ENCODE peak calls at places on chromosomes 5 and 9, in five cellular contexts. I, A, C, Q and Y are unnamed samples.

GRCh38 chr9:72524820-72525539 is 3.6 kb downstream of the TMC1 start:
- DNase-seq in I (no peak), A (no peak), C (peak), Q (peak), Y (peak)

GRCh38 chr5:102152906-102153787 is 142.9 kb downstream of the SLCO4C1 start:
- DNase-seq in I (no peak), A (no peak), C (no peak), Q (no peak), Y (no peak)

GRCh38 chr5:4994994-4995393 is 145.1 kb upstream of the ADAMTS16 start:
- DNase-seq in I (no peak), A (no peak), C (peak), Q (no peak), Y (no peak)

GRCh38 chr5:90551376-90551775 is 7.2 kb upstream of the ADGRV1 start:
- DNase-seq in I (no peak), A (no peak), C (no peak), Q (no peak), Y (no peak)

GRCh38 chr5:16759147-16759800 is 142.5 kb upstream of the RETREG1 start:
- DNase-seq in I (no peak), A (no peak), C (no peak), Q (no peak), Y (no peak)

GRCh38 chr5:159095882-159096554 is 3.7 kb downstream of the EBF1 start:
- DNase-seq in I (no peak), A (no peak), C (no peak), Q (no peak), Y (no peak)

GRCh38 chr5:175422058-175422457 is 21.9 kb downstream of the DRD1 start:
- DNase-seq in I (no peak), A (no peak), C (no peak), Q (no peak), Y (no peak)

GRCh38 chr5:95959051-95959963 is 2.3 kb downstream of the ELL2 start:
- DNase-seq in I (no peak), A (no peak), C (peak), Q (no peak), Y (no peak)

GRCh38 chr5:139845846-139846681 is 50.5 kb downstream of the PSD2 start:
- DNase-seq in I (no peak), A (peak), C (no peak), Q (no peak), Y (peak)

GRCh38 chr9:89478821-89479668 is 18.9 kb downstream of the SEMA4D start:
- DNase-seq in I (no peak), A (no peak), C (no peak), Q (no peak), Y (no peak)

GRCh38 chr5:148864113-148864841 is 37.9 kb downstream of the ADRB2 start:
- DNase-seq in I (no peak), A (no peak), C (peak), Q (no peak), Y (no peak)

GRCh38 chr5:1763548-1763911 is 36.1 kb downstream of the MRPL36 start:
- DNase-seq in I (no peak), A (peak), C (peak), Q (peak), Y (peak)

GRCh38 chr5:163735069-163735468 is 229.7 kb downstream of the MAT2B start:
- DNase-seq in I (no peak), A (no peak), C (no peak), Q (no peak), Y (no peak)

GRCh38 chr9:91714020-91714721 is 235.9 kb downstream of the ROR2 start:
- DNase-seq in I (peak), A (peak), C (peak), Q (no peak), Y (peak)

GRCh38 chr9:125233678-125234077 is 7.5 kb downstream of the HSPA5 start:
- DNase-seq in I (no peak), A (no peak), C (peak), Q (peak), Y (no peak)

GRCh38 chr9:121865884-121866283 is 214.4 kb downstream of the DAB2IP start:
- DNase-seq in I (no peak), A (no peak), C (no peak), Q (no peak), Y (no peak)

GRCh38 chr5:50325237-50325832 is 115.8 kb downstream of the EMB start:
- DNase-seq in I (no peak), A (no peak), C (peak), Q (no peak), Y (no peak)

GRCh38 chr9:78871452-78872331 is 574.8 kb downstream of the PSAT1 start:
- DNase-seq in I (no peak), A (no peak), C (peak), Q (peak), Y (peak)

GRCh38 chr9:2740616-2741015 is 23.3 kb downstream of the KCNV2 start:
- DNase-seq in I (no peak), A (no peak), C (peak), Q (no peak), Y (no peak)

GRCh38 chr9:133106511-133107244 is 14.4 kb downstream of the RALGDS start:
- DNase-seq in I (no peak), A (peak), C (no peak), Q (no peak), Y (peak)

GRCh38 chr9:5518061-5518936 is 8.0 kb downstream of the PDCD1LG2 start:
- DNase-seq in I (no peak), A (no peak), C (peak), Q (no peak), Y (no peak)

GRCh38 chr9:35035851-35036701 is 36.3 kb downstream of the VCP start:
- DNase-seq in I (no peak), A (peak), C (peak), Q (no peak), Y (no peak)

GRCh38 chr5:40914835-40915234 is 5.5 kb downstream of the C7 start:
- DNase-seq in I (no peak), A (no peak), C (peak), Q (no peak), Y (no peak)

GRCh38 chr9:37364751-37365360 is 57.6 kb upstream of the GRHPR start:
- DNase-seq in I (no peak), A (no peak), C (no peak), Q (no peak), Y (no peak)

GRCh38 chr9:131411719-131412681 is 18.1 kb downstream of the PRRC2B start:
- DNase-seq in I (no peak), A (no peak), C (no peak), Q (no peak), Y (peak)

GRCh38 chr5:148090780-148091221 is 27.0 kb downstream of the SPINK5 start:
- DNase-seq in I (no peak), A (no peak), C (no peak), Q (no peak), Y (no peak)

GRCh38 chr5:148623741-148624140 is 30.6 kb downstream of the HTR4 start:
- DNase-seq in I (no peak), A (no peak), C (no peak), Q (no peak), Y (no peak)

GRCh38 chr5:141560725-141561483 is 57.9 kb downstream of the DIAPH1 start:
- DNase-seq in I (peak), A (peak), C (peak), Q (peak), Y (peak)

GRCh38 chr9:104856413-104856941 is 71.5 kb downstream of the ABCA1 start:
- DNase-seq in I (no peak), A (no peak), C (no peak), Q (no peak), Y (no peak)

GRCh38 chr9:35658144-35658893 is at the start of gene CCDC107:
- DNase-seq in I (peak), A (peak), C (peak), Q (no peak), Y (peak)

GRCh38 chr9:97307091-97307490 is 368 bp upstream of the CCDC180 start:
- DNase-seq in I (peak), A (peak), C (peak), Q (no peak), Y (peak)

GRCh38 chr9:35827486-35827885 is 1.0 kb downstream of the FAM221B start:
- DNase-seq in I (no peak), A (no peak), C (peak), Q (no peak), Y (no peak)

GRCh38 chr9:76528642-76529190 is 69.7 kb downstream of the GCNT1 start:
- DNase-seq in I (no peak), A (peak), C (no peak), Q (no peak), Y (no peak)

GRCh38 chr5:36944607-36945225 is 68.1 kb downstream of the NIPBL start:
- DNase-seq in I (no peak), A (no peak), C (peak), Q (no peak), Y (no peak)

GRCh38 chr5:33565304-33565703 is 124.5 kb downstream of the TARS1 start:
- DNase-seq in I (no peak), A (no peak), C (peak), Q (no peak), Y (peak)

GRCh38 chr9:122767821-122768220 is 20.9 kb upstream of the OR5C1 start:
- DNase-seq in I (no peak), A (no peak), C (no peak), Q (no peak), Y (no peak)

GRCh38 chr5:139711067-139711851 is 63.1 kb downstream of the CXXC5 start:
- DNase-seq in I (no peak), A (peak), C (peak), Q (no peak), Y (peak)

GRCh38 chr9:22214021-22214420 is 204.9 kb upstream of the CDKN2B start:
- DNase-seq in I (no peak), A (no peak), C (peak), Q (no peak), Y (no peak)

GRCh38 chr5:78979899-78980298 is 5.2 kb downstream of the ARSB start:
- DNase-seq in I (no peak), A (no peak), C (no peak), Q (no peak), Y (no peak)

GRCh38 chr9:110797611-110798010 is 129.0 kb downstream of the MUSK start:
- DNase-seq in I (no peak), A (no peak), C (peak), Q (peak), Y (no peak)